ENCODE peak calls at places on chromosomes 3 and 15, in four cellular contexts. One of them, this sample, is unnamed.

GRCh38 chr3:188000361-188000861 is 153.5 kb upstream of the LPP start:
- DNase-seq in GM23338: no peak
- DNase-seq in fibroblast of lung: no peak
- DNase-seq in Peyer's patch: peak
- DNase-seq in this sample: no peak

GRCh38 chr3:132352556-132353143 is 35.4 kb downstream of the ACP3 start:
- DNase-seq in GM23338: peak
- DNase-seq in fibroblast of lung: peak
- DNase-seq in Peyer's patch: no peak
- DNase-seq in this sample: peak

GRCh38 chr3:62622553-62623174 is 249.3 kb upstream of the FEZF2 start:
- DNase-seq in GM23338: peak
- DNase-seq in fibroblast of lung: peak
- DNase-seq in Peyer's patch: no peak
- DNase-seq in this sample: peak

GRCh38 chr3:5505163-5505562 is 317.7 kb downstream of the EDEM1 start:
- DNase-seq in GM23338: no peak
- DNase-seq in fibroblast of lung: no peak
- DNase-seq in Peyer's patch: no peak
- DNase-seq in this sample: no peak

GRCh38 chr15:75307778-75308390 is 25.2 kb downstream of the GOLGA6D start:
- DNase-seq in GM23338: peak
- DNase-seq in fibroblast of lung: no peak
- DNase-seq in Peyer's patch: peak
- DNase-seq in this sample: peak

GRCh38 chr3:11131371-11131770 is 22.9 kb upstream of the HRH1 start:
- DNase-seq in GM23338: no peak
- DNase-seq in fibroblast of lung: peak
- DNase-seq in Peyer's patch: no peak
- DNase-seq in this sample: no peak

GRCh38 chr15:72732554-72732953 is 46.5 kb downstream of the BBS4 start:
- DNase-seq in GM23338: peak
- DNase-seq in fibroblast of lung: no peak
- DNase-seq in Peyer's patch: no peak
- DNase-seq in this sample: no peak

GRCh38 chr3:19149388-19149787 is 1.1 kb downstream of the KCNH8 start:
- DNase-seq in GM23338: peak
- DNase-seq in fibroblast of lung: peak
- DNase-seq in Peyer's patch: no peak
- DNase-seq in this sample: no peak

GRCh38 chr3:126758882-126759281 is 54.8 kb downstream of the CHCHD6 start:
- DNase-seq in GM23338: no peak
- DNase-seq in fibroblast of lung: no peak
- DNase-seq in Peyer's patch: no peak
- DNase-seq in this sample: no peak

GRCh38 chr15:63288342-63288741 is 10.9 kb downstream of the APH1B start:
- DNase-seq in GM23338: no peak
- DNase-seq in fibroblast of lung: no peak
- DNase-seq in Peyer's patch: no peak
- DNase-seq in this sample: no peak

GRCh38 chr3:32685604-32686185 is 707 bp downstream of the CNOT10 start:
- DNase-seq in GM23338: no peak
- DNase-seq in fibroblast of lung: peak
- DNase-seq in Peyer's patch: no peak
- DNase-seq in this sample: no peak
- TF ChIP-seq CTCF in GM23338: no peak
- TF ChIP-seq CTCF in fibroblast of lung: no peak
- TF ChIP-seq CTCF in Peyer's patch: no peak
- TF ChIP-seq CTCF in this sample: no peak

GRCh38 chr15:81000626-81001179 is at the start of gene TLNRD1:
- DNase-seq in GM23338: peak
- DNase-seq in fibroblast of lung: peak
- DNase-seq in Peyer's patch: peak
- DNase-seq in this sample: peak

GRCh38 chr15:80998252-80998651 is 2.5 kb upstream of the TLNRD1 start:
- DNase-seq in GM23338: no peak
- DNase-seq in fibroblast of lung: no peak
- DNase-seq in Peyer's patch: no peak
- DNase-seq in this sample: no peak

GRCh38 chr15:81000144-81000625 is 538 bp upstream of the TLNRD1 start:
- DNase-seq in GM23338: no peak
- DNase-seq in fibroblast of lung: no peak
- DNase-seq in Peyer's patch: no peak
- DNase-seq in this sample: no peak

GRCh38 chr15:81001180-81002003 is 669 bp downstream of the TLNRD1 start:
- DNase-seq in GM23338: peak
- DNase-seq in fibroblast of lung: peak
- DNase-seq in Peyer's patch: peak
- DNase-seq in this sample: no peak

DNA sequence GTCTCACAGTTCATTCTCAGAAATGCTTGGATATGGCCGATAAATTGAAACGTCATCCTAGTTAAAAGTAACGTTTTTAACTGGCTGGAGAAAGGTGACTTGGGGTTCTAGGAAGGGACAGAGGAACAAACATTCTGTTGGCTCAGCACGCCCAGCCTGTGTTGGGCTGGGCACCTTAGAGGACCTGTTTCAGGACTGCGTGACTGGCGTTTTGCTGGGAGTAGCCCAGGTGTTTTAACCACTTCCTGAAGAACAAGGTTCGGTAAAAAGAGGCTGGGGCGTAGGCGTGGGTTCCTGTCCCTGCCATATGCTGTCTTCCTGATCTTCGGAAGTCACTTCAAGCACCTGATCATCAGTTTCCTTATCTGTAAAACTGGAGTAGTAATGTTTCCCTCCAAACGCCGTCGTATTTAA is 1.1 kb upstream of the TLNRD1 start:
- DNase-seq in GM23338: peak
- DNase-seq in fibroblast of lung: no peak
- DNase-seq in Peyer's patch: peak
- DNase-seq in this sample: no peak
- H3K4me3 ChIP-seq in GM23338: peak
- H3K4me3 ChIP-seq in fibroblast of lung: peak
- H3K4me3 ChIP-seq in Peyer's patch: peak
- H3K4me3 ChIP-seq in this sample: peak

DNA sequence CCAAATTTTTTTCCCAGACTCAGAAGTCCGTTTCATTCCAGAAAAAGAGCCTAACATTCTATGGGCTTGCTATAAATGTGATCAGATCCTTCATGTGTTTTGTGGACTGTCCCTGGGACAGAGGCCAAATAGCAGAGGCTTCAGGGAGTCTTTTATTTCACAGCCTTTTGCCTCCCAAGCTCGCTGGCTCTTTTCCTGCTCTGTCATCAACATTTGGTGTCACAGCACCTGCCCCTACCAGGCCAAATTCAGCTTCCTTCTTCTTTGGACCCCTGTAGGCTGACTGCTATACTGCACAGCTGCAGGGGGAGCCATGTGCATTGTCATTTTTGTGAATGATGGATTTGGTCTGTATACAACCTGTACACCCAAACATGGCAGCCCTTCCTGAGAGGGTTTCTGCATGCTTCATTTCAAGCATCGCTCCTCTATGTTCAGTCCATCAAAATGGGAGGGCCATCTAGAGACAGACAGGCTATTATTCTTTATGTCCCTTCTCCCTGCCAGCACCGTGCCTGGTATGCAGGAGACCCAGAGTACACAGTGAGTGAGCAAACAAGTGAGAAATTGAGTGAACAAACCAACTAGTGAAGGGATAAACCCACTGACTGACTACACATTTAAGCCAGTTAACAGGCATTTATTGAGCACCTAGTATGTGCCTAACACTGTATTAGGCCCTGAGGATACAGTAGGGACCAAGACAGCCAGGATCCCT is 17.9 kb upstream of the RPP14 start:
- DNase-seq in GM23338: peak
- DNase-seq in fibroblast of lung: no peak
- DNase-seq in Peyer's patch: no peak
- DNase-seq in this sample: no peak
- TF ChIP-seq CTCF in GM23338: no peak
- TF ChIP-seq CTCF in fibroblast of lung: peak
- TF ChIP-seq CTCF in Peyer's patch: no peak
- TF ChIP-seq CTCF in this sample: peak

GRCh38 chr3:152200476-152201422 is 68.0 kb upstream of the MBNL1 start:
- DNase-seq in GM23338: no peak
- DNase-seq in fibroblast of lung: no peak
- DNase-seq in Peyer's patch: no peak
- DNase-seq in this sample: no peak
- H3K4me3 ChIP-seq in GM23338: no peak
- H3K4me3 ChIP-seq in fibroblast of lung: peak
- H3K4me3 ChIP-seq in Peyer's patch: no peak
- H3K4me3 ChIP-seq in this sample: no peak

GRCh38 chr15:41581110-41581509 is 22.1 kb downstream of the TYRO3 start:
- DNase-seq in GM23338: peak
- DNase-seq in fibroblast of lung: no peak
- DNase-seq in Peyer's patch: no peak
- DNase-seq in this sample: no peak
- TF ChIP-seq CTCF in GM23338: peak
- TF ChIP-seq CTCF in fibroblast of lung: peak
- TF ChIP-seq CTCF in Peyer's patch: peak
- TF ChIP-seq CTCF in this sample: peak

GRCh38 chr15:65827065-65827464 is 35.0 kb upstream of the DENND4A start:
- DNase-seq in GM23338: peak
- DNase-seq in fibroblast of lung: no peak
- DNase-seq in Peyer's patch: no peak
- DNase-seq in this sample: no peak
- H3K4me3 ChIP-seq in GM23338: no peak
- H3K4me3 ChIP-seq in fibroblast of lung: no peak
- H3K4me3 ChIP-seq in Peyer's patch: no peak
- H3K4me3 ChIP-seq in this sample: no peak

GRCh38 chr3:123246846-123247245 is 45.1 kb downstream of the SEC22A start:
- DNase-seq in GM23338: no peak
- DNase-seq in fibroblast of lung: no peak
- DNase-seq in Peyer's patch: no peak
- DNase-seq in this sample: no peak
- TF ChIP-seq CTCF in GM23338: no peak
- TF ChIP-seq CTCF in fibroblast of lung: no peak
- TF ChIP-seq CTCF in Peyer's patch: no peak
- TF ChIP-seq CTCF in this sample: no peak